ENCODE peak calls at places on chromosomes 16 and 17, in six cellular contexts. M is left ventricle myocardium inferior, B is mammary epithelial cell, P is heart left ventricle, E is body of pancreas, N is heart right ventricle. L is an unnamed sample.

GRCh38 chr17:82440991-82441627 is 9.4 kb downstream of the CYBC1 start:
- DNase-seq in M (no peak), B (no peak), P (no peak), E (peak; percentile 19), N (peak; percentile 37), L (no peak)

GRCh38 chr17:75460295-75460694 is 3.9 kb downstream of the TMEM94 start:
- DNase-seq in M (no peak), B (no peak), P (no peak), E (no peak), N (no peak), L (no peak)

GRCh38 chr16:67339453-67339852 is 12.8 kb downstream of the LRRC36 start:
- DNase-seq in M (no peak), B (no peak), P (no peak), E (no peak), N (no peak), L (no peak)

GRCh38 chr17:21425736-21426135 is 49.6 kb downstream of the KCNJ12 start:
- DNase-seq in M (no peak), B (no peak), P (no peak), E (no peak), N (no peak), L (no peak)

GRCh38 chr17:81509687-81510523 is 2.7 kb downstream of the ACTG1 start:
- DNase-seq in M (no peak), B (no peak), P (no peak), E (no peak), N (no peak), L (peak; percentile 44)

GRCh38 chr17:81577278-81578000 is 25.3 kb upstream of the FAAP100 start:
- DNase-seq in M (no peak), B (no peak), P (no peak), E (no peak), N (no peak), L (no peak)

GRCh38 chr17:61208301-61209098 is 191.1 kb upstream of the TBX2 start:
- DNase-seq in M (no peak), B (no peak), P (no peak), E (no peak), N (no peak), L (no peak)

GRCh38 chr16:56849690-56850680 is 15.0 kb upstream of the SLC12A3 start:
- DNase-seq in M (no peak), B (no peak), P (no peak), E (no peak), N (no peak), L (no peak)

GRCh38 chr17:50337956-50338355 is 8.0 kb upstream of the XYLT2 start:
- DNase-seq in M (no peak), B (no peak), P (no peak), E (no peak), N (no peak), L (no peak)

GRCh38 chr17:30263552-30264333 is 28.0 kb downstream of the BLMH start:
- DNase-seq in M (no peak), B (no peak), P (no peak), E (peak; percentile 39), N (no peak), L (no peak)

GRCh38 chr17:17724991-17725852 is 44.0 kb downstream of the RAI1 start:
- DNase-seq in M (no peak), B (no peak), P (no peak), E (no peak), N (no peak), L (no peak)

GRCh38 chr16:26019406-26019805 is 327.6 kb downstream of the HS3ST4 start:
- DNase-seq in M (no peak), B (no peak), P (no peak), E (no peak), N (no peak), L (no peak)

GRCh38 chr17:80453980-80454556 is 22.3 kb downstream of the NPTX1 start:
- DNase-seq in M (no peak), B (no peak), P (no peak), E (peak; percentile 26), N (no peak), L (no peak)

GRCh38 chr16:54521327-54521726 is 234.7 kb upstream of the IRX3 start:
- DNase-seq in M (no peak), B (no peak), P (no peak), E (no peak), N (no peak), L (no peak)

GRCh38 chr16:783404-784161 is 4.6 kb downstream of the RPUSD1 start:
- DNase-seq in M (peak; percentile 30), B (no peak), P (peak; percentile 55), E (peak; percentile 41), N (no peak), L (no peak)

GRCh38 chr17:50817142-50817751 is 18.1 kb upstream of the WFIKKN2 start:
- DNase-seq in M (peak; percentile 49), B (no peak), P (peak; percentile 39), E (peak; percentile 56), N (peak; percentile 66), L (peak; percentile 30)

GRCh38 chr16:56610017-56610608 is 1.7 kb downstream of the MT2A start:
- DNase-seq in M (no peak), B (peak; percentile 96), P (peak; percentile 53), E (no peak), N (no peak), L (peak; percentile 42)

GRCh38 chr16:79210629-79211028 is 389.9 kb downstream of the MAF start:
- DNase-seq in M (no peak), B (no peak), P (no peak), E (no peak), N (no peak), L (no peak)

GRCh38 chr17:16304832-16305231 is 48.4 kb downstream of the CENPV start:
- DNase-seq in M (no peak), B (no peak), P (no peak), E (no peak), N (no peak), L (no peak)

GRCh38 chr16:90054554-90054953 is 22.6 kb downstream of the PRDM7 start:
- DNase-seq in M (no peak), B (no peak), P (no peak), E (no peak), N (no peak), L (no peak)

DNA sequence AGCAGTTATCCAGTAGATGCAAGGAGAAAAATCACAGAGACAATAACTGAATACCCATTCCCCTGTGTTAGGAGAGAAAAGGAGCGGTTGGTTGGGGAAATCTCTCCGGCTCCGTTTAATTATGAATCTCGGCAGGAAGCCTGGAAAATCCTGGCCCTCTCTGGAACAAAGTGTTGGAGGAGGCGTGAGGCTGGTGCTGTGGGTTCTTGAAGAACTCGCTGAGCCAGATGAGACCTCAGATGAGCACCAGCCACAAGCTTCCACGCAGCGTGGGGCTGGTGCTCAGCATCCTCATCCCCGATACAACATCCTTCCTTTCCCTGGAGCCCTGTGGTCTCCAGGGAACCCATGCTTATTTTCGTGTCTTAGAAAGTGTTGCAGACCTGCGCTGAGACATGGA is 39.7 kb downstream of the CACNG4 start:
- DNase-seq in M (no peak), B (no peak), P (no peak), E (no peak), N (no peak), L (no peak)
- H3K27ac ChIP-seq in M (no peak overlapping the region), B (no peak overlapping the region), P (no peak overlapping the region), E (no peak overlapping the region), N (no peak overlapping the region), L (no peak overlapping the region)

GRCh38 chr17:41617136-41617535 is 4.6 kb upstream of the KRT16 start:
- DNase-seq in M (no peak), B (peak; percentile 48), P (no peak), E (no peak), N (no peak), L (no peak)

GRCh38 chr17:41614098-41614497 is 1.5 kb upstream of the KRT16 start:
- DNase-seq in M (no peak), B (no peak), P (no peak), E (no peak), N (no peak), L (no peak)

GRCh38 chr17:41610965-41611640 is 1.5 kb downstream of the KRT16 start:
- DNase-seq in M (no peak), B (no peak), P (no peak), E (no peak), N (no peak), L (no peak)

GRCh38 chr17:41615454-41615853 is 2.9 kb upstream of the KRT16 start:
- DNase-seq in M (no peak), B (peak; percentile 95), P (no peak), E (no peak), N (no peak), L (no peak)

GRCh38 chr17:41613277-41614082 is 913 bp upstream of the KRT16 start:
- DNase-seq in M (no peak), B (no peak), P (no peak), E (no peak), N (no peak), L (no peak)
- H3K27me3 ChIP-seq in M (peaks cover 88% of the 10 kb centered on the region), B (no peaks in the 10 kb centered on the region), P (peaks cover 13% of the 10 kb centered on the region), E (no peaks in the 10 kb centered on the region), N (peaks cover 36% of the 10 kb centered on the region), L (no peaks in the 10 kb centered on the region)

GRCh38 chr16:24382929-24383328 is 126.8 kb downstream of the CACNG3 start:
- DNase-seq in M (no peak), B (no peak), P (no peak), E (no peak), N (no peak), L (no peak)
- TF ChIP-seq CTCF in M (no peak), B (no peak), P (no peak), E (no peak), N (no peak), L (no peak)

GRCh38 chr16:84604477-84605013 is 13.3 kb downstream of the COTL1 start:
- DNase-seq in M (no peak), B (no peak), P (no peak), E (no peak), N (no peak), L (no peak)
- H3K27ac ChIP-seq in M (no peak overlapping the region), B (no peak overlapping the region), P (no peak overlapping the region), E (no peak overlapping the region), N (no peak overlapping the region), L (peak overlapping the region; percentile 55)

GRCh38 chr17:49227436-49228261 is 2.9 kb downstream of the PHOSPHO1 start:
- DNase-seq in M (peak; percentile 75), B (peak; percentile 48), P (peak; percentile 67), E (peak; percentile 79), N (peak; percentile 74), L (peak; percentile 82)
- H3K27me3 ChIP-seq in M (peaks cover 47% of the 10 kb centered on the region), B (peaks cover 17% of the 10 kb centered on the region), P (peaks cover 26% of the 10 kb centered on the region), E (peaks cover 24% of the 10 kb centered on the region), N (peaks cover 60% of the 10 kb centered on the region), L (peaks cover 16% of the 10 kb centered on the region)

GRCh38 chr17:63446218-63446980 is at the start of gene CYB561:
- DNase-seq in M (peak; percentile 75), B (peak; percentile 63), P (peak; percentile 74), E (peak; percentile 87), N (peak; percentile 82), L (peak; percentile 69)
- TF ChIP-seq CTCF in M (peak; percentile 25), B (peak; percentile 14), P (peak; percentile 34), E (peak; percentile 4), N (no peak), L (no peak)

GRCh38 chr17:54404259-54404658 is 496.4 kb upstream of the TOM1L1 start:
- DNase-seq in M (no peak), B (peak; percentile 46), P (no peak), E (no peak), N (no peak), L (no peak)
- H3K27ac ChIP-seq in M (no peak overlapping the region), B (no peak overlapping the region), P (no peak overlapping the region), E (no peak overlapping the region), N (no peak overlapping the region), L (no peak overlapping the region)

GRCh38 chr17:39604911-39605491 is 2.7 kb downstream of the NEUROD2 start:
- DNase-seq in M (no peak), B (no peak), P (no peak), E (no peak), N (no peak), L (no peak)
- H3K27me3 ChIP-seq in M (peaks cover 100% of the 10 kb centered on the region), B (peaks cover 48% of the 10 kb centered on the region), P (peaks cover 98% of the 10 kb centered on the region), E (peaks cover 57% of the 10 kb centered on the region), N (peaks cover 98% of the 10 kb centered on the region), L (peaks cover 96% of the 10 kb centered on the region)

L was measured in CD4-positive, alpha-beta T cell.